ENCODE peak calls at places on chromosomes 5 and 9, in six cellular contexts. E is endothelial cell of umbilical vein, H is A549, W is K562, Z is GM12878, D is HepG2. V is an unnamed sample.

GRCh38 chr9:89461302-89461701 is 36.6 kb downstream of the SEMA4D start:
- DNase-seq in E (peak; percentile 26), W (no peak), Z (no peak), D (no peak), H (no peak), V (peak; percentile 74)

GRCh38 chr5:37875051-37875787 is 35.4 kb upstream of the GDNF start:
- DNase-seq in Z (no peak), D (no peak), E (no peak), W (no peak), H (no peak), V (peak; percentile 8)

GRCh38 chr5:96439477-96440184 is 6.6 kb upstream of the PCSK1 start:
- DNase-seq in D (no peak), Z (peak; percentile 56), H (no peak), E (peak; percentile 20), W (no peak), V (no peak)

GRCh38 chr5:32724526-32724925 is 13.4 kb downstream of the NPR3 start:
- DNase-seq in Z (no peak), H (no peak), W (no peak), D (no peak), E (no peak), V (no peak)

GRCh38 chr9:88775037-88775471 is 216.2 kb upstream of the S1PR3 start:
- DNase-seq in Z (no peak), H (no peak), W (peak; percentile 17), D (no peak), E (peak; percentile 80), V (peak; percentile 59)

GRCh38 chr5:154524846-154525245 is 46.8 kb upstream of the HAND1 start:
- DNase-seq in H (no peak), D (no peak), W (no peak), E (no peak), Z (no peak), V (no peak)

GRCh38 chr9:31030741-31031202 is 1353.7 kb upstream of the ACO1 start:
- DNase-seq in Z (no peak), D (no peak), W (no peak), E (no peak), H (no peak), V (no peak)

GRCh38 chr9:87223397-87224246 is 274.0 kb upstream of the DAPK1 start:
- DNase-seq in D (no peak), Z (no peak), E (no peak), H (no peak), W (no peak), V (no peak)

GRCh38 chr5:8773091-8773615 is 772.7 kb downstream of the SEMA5A start:
- DNase-seq in E (no peak), Z (no peak), H (no peak), D (no peak), W (no peak), V (no peak)

GRCh38 chr5:178336889-178337785 is 104.5 kb upstream of the PHYKPL start:
- DNase-seq in W (no peak), H (no peak), D (no peak), Z (no peak), E (no peak), V (no peak)

GRCh38 chr5:68924490-68925145 is 169.2 kb upstream of the SLC30A5 start:
- DNase-seq in H (no peak), E (no peak), D (peak; percentile 86), W (no peak), Z (no peak), V (no peak)

GRCh38 chr9:94623253-94623652 is 16.1 kb downstream of the FBP1 start:
- DNase-seq in D (peak; percentile 85), H (peak; percentile 50), E (no peak), W (peak; percentile 67), Z (no peak), V (peak; percentile 71)

GRCh38 chr5:172699999-172700685 is 59.1 kb downstream of the NEURL1B start:
- DNase-seq in H (no peak), D (no peak), E (no peak), Z (no peak), W (no peak), V (no peak)

GRCh38 chr9:129145841-129146292 is 32.2 kb downstream of the IER5L start:
- DNase-seq in W (no peak), D (peak; percentile 21), Z (no peak), H (no peak), E (peak; percentile 10), V (no peak)

GRCh38 chr9:36598281-36598680 is 25.6 kb downstream of the MELK start:
- DNase-seq in H (no peak), E (no peak), Z (no peak), W (no peak), D (no peak), V (no peak)

GRCh38 chr5:72252574-72253155 is 67.4 kb downstream of the MRPS27 start:
- DNase-seq in D (no peak), W (no peak), Z (no peak), E (peak; percentile 67), H (no peak), V (no peak)

GRCh38 chr5:71924980-71925379 is 182.3 kb upstream of the MAP1B start:
- DNase-seq in W (no peak), H (no peak), Z (no peak), D (no peak), E (peak; percentile 74), V (no peak)

GRCh38 chr5:37166197-37166596 is 83.0 kb downstream of the CPLANE1 start:
- DNase-seq in Z (no peak), D (no peak), H (no peak), W (no peak), E (no peak), V (no peak)

GRCh38 chr5:10354048-10354872 is 765 bp downstream of the MARCHF6 start:
- DNase-seq in Z (no peak), W (peak; percentile 81), E (peak; percentile 74), H (peak; percentile 33), D (peak; percentile 53), V (peak; percentile 77)

GRCh38 chr9:131727184-131727785 is 12.6 kb downstream of the RAPGEF1 start:
- DNase-seq in D (no peak), W (no peak), Z (no peak), E (peak; percentile 70), H (no peak), V (peak; percentile 61)

GRCh38 chr9:127285957-127286356 is 21.4 kb downstream of the GARNL3 start:
- DNase-seq in D (peak; percentile 13), E (no peak), Z (no peak), H (no peak), W (no peak), V (no peak)

GRCh38 chr9:134025606-134026541 is 593 bp downstream of the BRD3OS start:
- DNase-seq in W (peak; percentile 62), D (peak; percentile 36), E (peak; percentile 34), Z (no peak), H (peak; percentile 41), V (peak; percentile 82)

GRCh38 chr9:61668846-61669245 is 479.0 kb downstream of the SPATA31A7 start:
- DNase-seq in E (no peak), D (no peak), Z (no peak), W (no peak), H (no peak), V (no peak)

GRCh38 chr5:107808671-107809137 is 138.0 kb upstream of the EFNA5 start:
- DNase-seq in W (no peak), H (no peak), Z (no peak), E (no peak), D (peak; percentile 13), V (no peak)

GRCh38 chr5:138035605-138036537 is 3.0 kb upstream of the FAM13B start:
- DNase-seq in H (peak; percentile 69), E (peak; percentile 87), D (peak; percentile 91), Z (peak; percentile 63), W (peak; percentile 71), V (peak; percentile 90)

GRCh38 chr9:32412440-32412839 is 28.0 kb downstream of the ACO1 start:
- DNase-seq in W (no peak), E (no peak), D (no peak), H (no peak), Z (no peak), V (no peak)

GRCh38 chr9:129496187-129497063 is 124.5 kb downstream of the C9orf50 start:
- DNase-seq in E (peak; percentile 92), Z (no peak), H (peak; percentile 86), D (peak; percentile 81), W (peak; percentile 72), V (peak; percentile 89)

GRCh38 chr9:33852216-33852826 is 35.4 kb downstream of the UBE2R2 start:
- DNase-seq in D (peak; percentile 56), H (peak; percentile 47), E (peak; percentile 77), Z (no peak), W (no peak), V (peak; percentile 75)

GRCh38 chr9:33850677-33851076 is 33.7 kb downstream of the UBE2R2 start:
- DNase-seq in H (no peak), Z (no peak), D (no peak), W (no peak), E (no peak), V (no peak)

GRCh38 chr9:33856247-33856646 is 39.3 kb downstream of the UBE2R2 start:
- DNase-seq in D (no peak), W (no peak), H (no peak), Z (no peak), E (no peak), V (no peak)

GRCh38 chr9:33851301-33851700 is 34.3 kb downstream of the UBE2R2 start:
- DNase-seq in E (peak; percentile 70), Z (no peak), D (no peak), H (no peak), W (no peak), V (no peak)

DNA sequence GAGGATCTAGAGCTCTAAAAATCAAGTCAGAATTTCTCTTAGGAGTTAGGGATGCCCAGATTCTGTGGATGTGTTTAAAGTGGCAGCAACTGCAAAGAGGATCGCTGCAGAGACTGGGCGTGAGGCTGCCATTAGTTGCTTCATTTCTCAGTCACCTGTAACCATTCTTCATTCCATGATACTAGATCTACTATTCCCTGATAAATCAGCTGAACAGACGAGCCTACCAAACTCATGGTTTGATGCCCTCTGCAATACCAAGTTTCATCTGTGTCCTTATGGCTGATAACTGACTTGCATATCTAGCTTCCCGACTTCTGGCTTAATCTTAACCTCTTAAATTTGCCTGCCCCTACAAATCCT is 33.3 kb downstream of the UBE2R2 start:
- DNase-seq in Z (no peak), H (no peak), D (no peak), E (no peak), W (no peak), V (no peak)
- TF ChIP-seq MYC in Z (no peak), H (no peak), D (no peak), E (no peak), W (no peak), V (no peak)

GRCh38 chr5:83440826-83441225 is 30.7 kb upstream of the VCAN start:
- DNase-seq in Z (no peak), D (no peak), E (no peak), W (no peak), H (no peak), V (no peak)
- TF ChIP-seq MYC in Z (no peak), D (no peak), E (no peak), W (no peak), H (no peak), V (no peak)

GRCh38 chr5:112186401-112186990 is 232.6 kb downstream of the EPB41L4A start:
- DNase-seq in Z (no peak), D (peak; percentile 35), W (no peak), E (peak; percentile 44), H (peak; percentile 25), V (peak; percentile 52)
- TF ChIP-seq MYC in Z (no peak), D (no peak), W (no peak), E (no peak), H (no peak), V (no peak)

GRCh38 chr9:121895836-121896544 is 197.1 kb downstream of the TTLL11 start:
- DNase-seq in Z (no peak), W (no peak), E (peak; percentile 39), D (peak; percentile 5), H (no peak), V (no peak)
- TF ChIP-seq MYC in Z (no peak), W (no peak), E (no peak), D (no peak), H (no peak), V (no peak)

V was measured in NB4.